ENCODE peak calls at places on chromosomes 12 and 14, in ten cellular contexts. One of them, this sample, is unnamed.
A peak's percentile ranks its signal among the peaks of the same experiment; 100 is the strongest.

GRCh38 chr14:72646861-72647528 is 246.9 kb downstream of the DPF3 start:
- DNase-seq in NCI-H1436 treated with DMSO at 0.1 percent for 48 hours: no peak
- DNase-seq in iris pigment epithelial cell: peak; percentile 70
- DNase-seq in stimulated activated CD4-positive, alpha-beta T cell treated with anti-CD3 and anti-CD28 coated beads, Interleukin-1b, Interleukin-23, amount 100 ng/mL, for 48 hours: no peak
- DNase-seq in glutamatergic neuron: peak; percentile 47
- DNase-seq in right cardiac atrium: no peak
- DNase-seq in stimulated activated CD8-positive, alpha-beta memory T cell treated with anti-CD3 and anti-CD28 coated beads, Interleukin-12 subunit alpha, Interleukin-12 subunit beta, amount 100 ng/mL, for 1 hour: no peak
- DNase-seq in stromal cell of bone marrow: no peak
- DNase-seq in adrenal gland: no peak
- DNase-seq in AG10803: peak; percentile 35
- DNase-seq in this sample: no peak

GRCh38 chr12:106078358-106079025 is 60.3 kb downstream of the NUAK1 start:
- DNase-seq in NCI-H1436 treated with DMSO at 0.1 percent for 48 hours: no peak
- DNase-seq in iris pigment epithelial cell: peak; percentile 54
- DNase-seq in stimulated activated CD4-positive, alpha-beta T cell treated with anti-CD3 and anti-CD28 coated beads, Interleukin-1b, Interleukin-23, amount 100 ng/mL, for 48 hours: no peak
- DNase-seq in glutamatergic neuron: no peak
- DNase-seq in right cardiac atrium: peak; percentile 77
- DNase-seq in stimulated activated CD8-positive, alpha-beta memory T cell treated with anti-CD3 and anti-CD28 coated beads, Interleukin-12 subunit alpha, Interleukin-12 subunit beta, amount 100 ng/mL, for 1 hour: no peak
- DNase-seq in stromal cell of bone marrow: peak; percentile 57
- DNase-seq in adrenal gland: peak; percentile 76
- DNase-seq in AG10803: peak; percentile 92
- DNase-seq in this sample: no peak

GRCh38 chr12:48193623-48194022 is 9.5 kb downstream of the OR10AD1 start:
- DNase-seq in NCI-H1436 treated with DMSO at 0.1 percent for 48 hours: no peak
- DNase-seq in iris pigment epithelial cell: no peak
- DNase-seq in stimulated activated CD4-positive, alpha-beta T cell treated with anti-CD3 and anti-CD28 coated beads, Interleukin-1b, Interleukin-23, amount 100 ng/mL, for 48 hours: no peak
- DNase-seq in glutamatergic neuron: no peak
- DNase-seq in right cardiac atrium: no peak
- DNase-seq in stimulated activated CD8-positive, alpha-beta memory T cell treated with anti-CD3 and anti-CD28 coated beads, Interleukin-12 subunit alpha, Interleukin-12 subunit beta, amount 100 ng/mL, for 1 hour: no peak
- DNase-seq in stromal cell of bone marrow: no peak
- DNase-seq in adrenal gland: peak; percentile 63
- DNase-seq in AG10803: no peak
- DNase-seq in this sample: no peak

GRCh38 chr12:108495823-108496579 is 19.1 kb upstream of the FICD start:
- DNase-seq in NCI-H1436 treated with DMSO at 0.1 percent for 48 hours: no peak
- DNase-seq in iris pigment epithelial cell: no peak
- DNase-seq in stimulated activated CD4-positive, alpha-beta T cell treated with anti-CD3 and anti-CD28 coated beads, Interleukin-1b, Interleukin-23, amount 100 ng/mL, for 48 hours: no peak
- DNase-seq in glutamatergic neuron: no peak
- DNase-seq in right cardiac atrium: no peak
- DNase-seq in stimulated activated CD8-positive, alpha-beta memory T cell treated with anti-CD3 and anti-CD28 coated beads, Interleukin-12 subunit alpha, Interleukin-12 subunit beta, amount 100 ng/mL, for 1 hour: no peak
- DNase-seq in stromal cell of bone marrow: no peak
- DNase-seq in adrenal gland: no peak
- DNase-seq in AG10803: no peak
- DNase-seq in this sample: no peak

GRCh38 chr14:25431211-25432076 is 381.5 kb upstream of the STXBP6 start:
- DNase-seq in NCI-H1436 treated with DMSO at 0.1 percent for 48 hours: no peak
- DNase-seq in iris pigment epithelial cell: peak; percentile 3
- DNase-seq in stimulated activated CD4-positive, alpha-beta T cell treated with anti-CD3 and anti-CD28 coated beads, Interleukin-1b, Interleukin-23, amount 100 ng/mL, for 48 hours: no peak
- DNase-seq in glutamatergic neuron: peak; percentile 71
- DNase-seq in right cardiac atrium: no peak
- DNase-seq in stimulated activated CD8-positive, alpha-beta memory T cell treated with anti-CD3 and anti-CD28 coated beads, Interleukin-12 subunit alpha, Interleukin-12 subunit beta, amount 100 ng/mL, for 1 hour: no peak
- DNase-seq in stromal cell of bone marrow: no peak
- DNase-seq in adrenal gland: peak; percentile 77
- DNase-seq in AG10803: no peak
- DNase-seq in this sample: peak; percentile 69

GRCh38 chr12:88706286-88706685 is 126.0 kb upstream of the KITLG start:
- DNase-seq in NCI-H1436 treated with DMSO at 0.1 percent for 48 hours: no peak
- DNase-seq in iris pigment epithelial cell: no peak
- DNase-seq in stimulated activated CD4-positive, alpha-beta T cell treated with anti-CD3 and anti-CD28 coated beads, Interleukin-1b, Interleukin-23, amount 100 ng/mL, for 48 hours: no peak
- DNase-seq in glutamatergic neuron: no peak
- DNase-seq in right cardiac atrium: no peak
- DNase-seq in stimulated activated CD8-positive, alpha-beta memory T cell treated with anti-CD3 and anti-CD28 coated beads, Interleukin-12 subunit alpha, Interleukin-12 subunit beta, amount 100 ng/mL, for 1 hour: no peak
- DNase-seq in stromal cell of bone marrow: no peak
- DNase-seq in adrenal gland: no peak
- DNase-seq in AG10803: peak; percentile 41
- DNase-seq in this sample: no peak

GRCh38 chr12:68759852-68760251 is 13.9 kb downstream of the SLC35E3 start:
- DNase-seq in NCI-H1436 treated with DMSO at 0.1 percent for 48 hours: no peak
- DNase-seq in iris pigment epithelial cell: no peak
- DNase-seq in stimulated activated CD4-positive, alpha-beta T cell treated with anti-CD3 and anti-CD28 coated beads, Interleukin-1b, Interleukin-23, amount 100 ng/mL, for 48 hours: no peak
- DNase-seq in glutamatergic neuron: no peak
- DNase-seq in right cardiac atrium: no peak
- DNase-seq in stimulated activated CD8-positive, alpha-beta memory T cell treated with anti-CD3 and anti-CD28 coated beads, Interleukin-12 subunit alpha, Interleukin-12 subunit beta, amount 100 ng/mL, for 1 hour: no peak
- DNase-seq in stromal cell of bone marrow: no peak
- DNase-seq in adrenal gland: no peak
- DNase-seq in AG10803: no peak
- DNase-seq in this sample: no peak

GRCh38 chr12:6262635-6263034 is 47.8 kb upstream of the PLEKHG6 start:
- DNase-seq in NCI-H1436 treated with DMSO at 0.1 percent for 48 hours: no peak
- DNase-seq in iris pigment epithelial cell: no peak
- DNase-seq in stimulated activated CD4-positive, alpha-beta T cell treated with anti-CD3 and anti-CD28 coated beads, Interleukin-1b, Interleukin-23, amount 100 ng/mL, for 48 hours: no peak
- DNase-seq in glutamatergic neuron: no peak
- DNase-seq in right cardiac atrium: no peak
- DNase-seq in stimulated activated CD8-positive, alpha-beta memory T cell treated with anti-CD3 and anti-CD28 coated beads, Interleukin-12 subunit alpha, Interleukin-12 subunit beta, amount 100 ng/mL, for 1 hour: no peak
- DNase-seq in stromal cell of bone marrow: no peak
- DNase-seq in adrenal gland: no peak
- DNase-seq in AG10803: no peak
- DNase-seq in this sample: no peak

GRCh38 chr12:57092529-57092862 is 3.6 kb downstream of the NAB2 start:
- DNase-seq in NCI-H1436 treated with DMSO at 0.1 percent for 48 hours: no peak
- DNase-seq in iris pigment epithelial cell: no peak
- DNase-seq in stimulated activated CD4-positive, alpha-beta T cell treated with anti-CD3 and anti-CD28 coated beads, Interleukin-1b, Interleukin-23, amount 100 ng/mL, for 48 hours: no peak
- DNase-seq in glutamatergic neuron: no peak
- DNase-seq in right cardiac atrium: no peak
- DNase-seq in stimulated activated CD8-positive, alpha-beta memory T cell treated with anti-CD3 and anti-CD28 coated beads, Interleukin-12 subunit alpha, Interleukin-12 subunit beta, amount 100 ng/mL, for 1 hour: no peak
- DNase-seq in stromal cell of bone marrow: no peak
- DNase-seq in adrenal gland: peak; percentile 51
- DNase-seq in AG10803: no peak
- DNase-seq in this sample: no peak

GRCh38 chr14:56274556-56274955 is 156.3 kb downstream of the PELI2 start:
- DNase-seq in NCI-H1436 treated with DMSO at 0.1 percent for 48 hours: no peak
- DNase-seq in iris pigment epithelial cell: no peak
- DNase-seq in stimulated activated CD4-positive, alpha-beta T cell treated with anti-CD3 and anti-CD28 coated beads, Interleukin-1b, Interleukin-23, amount 100 ng/mL, for 48 hours: no peak
- DNase-seq in glutamatergic neuron: no peak
- DNase-seq in right cardiac atrium: no peak
- DNase-seq in stimulated activated CD8-positive, alpha-beta memory T cell treated with anti-CD3 and anti-CD28 coated beads, Interleukin-12 subunit alpha, Interleukin-12 subunit beta, amount 100 ng/mL, for 1 hour: no peak
- DNase-seq in stromal cell of bone marrow: no peak
- DNase-seq in adrenal gland: no peak
- DNase-seq in AG10803: peak; percentile 56
- DNase-seq in this sample: no peak

GRCh38 chr12:114396153-114396868 is 9.6 kb downstream of the TBX5 start:
- DNase-seq in NCI-H1436 treated with DMSO at 0.1 percent for 48 hours: no peak
- DNase-seq in iris pigment epithelial cell: no peak
- DNase-seq in stimulated activated CD4-positive, alpha-beta T cell treated with anti-CD3 and anti-CD28 coated beads, Interleukin-1b, Interleukin-23, amount 100 ng/mL, for 48 hours: no peak
- DNase-seq in glutamatergic neuron: no peak
- DNase-seq in right cardiac atrium: peak; percentile 65
- DNase-seq in stimulated activated CD8-positive, alpha-beta memory T cell treated with anti-CD3 and anti-CD28 coated beads, Interleukin-12 subunit alpha, Interleukin-12 subunit beta, amount 100 ng/mL, for 1 hour: no peak
- DNase-seq in stromal cell of bone marrow: no peak
- DNase-seq in adrenal gland: no peak
- DNase-seq in AG10803: no peak
- DNase-seq in this sample: no peak

GRCh38 chr14:75283884-75284563 is 5.4 kb downstream of the FOS start:
- DNase-seq in NCI-H1436 treated with DMSO at 0.1 percent for 48 hours: no peak
- DNase-seq in iris pigment epithelial cell: peak; percentile 47
- DNase-seq in stimulated activated CD4-positive, alpha-beta T cell treated with anti-CD3 and anti-CD28 coated beads, Interleukin-1b, Interleukin-23, amount 100 ng/mL, for 48 hours: no peak
- DNase-seq in glutamatergic neuron: no peak
- DNase-seq in right cardiac atrium: no peak
- DNase-seq in stimulated activated CD8-positive, alpha-beta memory T cell treated with anti-CD3 and anti-CD28 coated beads, Interleukin-12 subunit alpha, Interleukin-12 subunit beta, amount 100 ng/mL, for 1 hour: no peak
- DNase-seq in stromal cell of bone marrow: no peak
- DNase-seq in adrenal gland: peak; percentile 72
- DNase-seq in AG10803: peak; percentile 51
- DNase-seq in this sample: no peak

GRCh38 chr14:63563370-63564026 is 20.3 kb upstream of the PPP2R5E start:
- DNase-seq in NCI-H1436 treated with DMSO at 0.1 percent for 48 hours: no peak
- DNase-seq in iris pigment epithelial cell: peak; percentile 67
- DNase-seq in stimulated activated CD4-positive, alpha-beta T cell treated with anti-CD3 and anti-CD28 coated beads, Interleukin-1b, Interleukin-23, amount 100 ng/mL, for 48 hours: no peak
- DNase-seq in glutamatergic neuron: no peak
- DNase-seq in right cardiac atrium: no peak
- DNase-seq in stimulated activated CD8-positive, alpha-beta memory T cell treated with anti-CD3 and anti-CD28 coated beads, Interleukin-12 subunit alpha, Interleukin-12 subunit beta, amount 100 ng/mL, for 1 hour: no peak
- DNase-seq in stromal cell of bone marrow: peak; percentile 49
- DNase-seq in adrenal gland: no peak
- DNase-seq in AG10803: no peak
- DNase-seq in this sample: no peak

GRCh38 chr14:104421401-104421821 is 158.2 kb upstream of the C14orf180 start:
- DNase-seq in NCI-H1436 treated with DMSO at 0.1 percent for 48 hours: no peak
- DNase-seq in iris pigment epithelial cell: no peak
- DNase-seq in stimulated activated CD4-positive, alpha-beta T cell treated with anti-CD3 and anti-CD28 coated beads, Interleukin-1b, Interleukin-23, amount 100 ng/mL, for 48 hours: no peak
- DNase-seq in glutamatergic neuron: no peak
- DNase-seq in right cardiac atrium: no peak
- DNase-seq in stimulated activated CD8-positive, alpha-beta memory T cell treated with anti-CD3 and anti-CD28 coated beads, Interleukin-12 subunit alpha, Interleukin-12 subunit beta, amount 100 ng/mL, for 1 hour: no peak
- DNase-seq in stromal cell of bone marrow: no peak
- DNase-seq in adrenal gland: peak; percentile 30
- DNase-seq in AG10803: no peak
- DNase-seq in this sample: no peak

This sample was measured in WTC11.